ENCODE peak calls at places on chromosomes 5 and 9, in six cellular contexts. One of them, this sample, is unnamed.

GRCh38 chr5:71719092-71719964 is at the start of gene CARTPT:
- DNase-seq in dorsolateral prefrontal cortex: no peak
- DNase-seq in A549: no peak
- DNase-seq in Calu3: no peak
- DNase-seq in neural progenitor cell: peak
- DNase-seq in esophagus squamous epithelium: no peak
- DNase-seq in this sample: peak

GRCh38 chr9:130243015-130243881 is 22.3 kb upstream of the HMCN2 start:
- DNase-seq in dorsolateral prefrontal cortex: peak
- DNase-seq in A549: peak
- DNase-seq in Calu3: peak
- DNase-seq in neural progenitor cell: peak
- DNase-seq in esophagus squamous epithelium: no peak
- DNase-seq in this sample: peak

GRCh38 chr9:2469681-2470141 is 151.9 kb upstream of the VLDLR start:
- DNase-seq in dorsolateral prefrontal cortex: no peak
- DNase-seq in A549: peak
- DNase-seq in Calu3: peak
- DNase-seq in neural progenitor cell: peak
- DNase-seq in esophagus squamous epithelium: no peak
- DNase-seq in this sample: peak

GRCh38 chr9:84953252-84953773 is 283.8 kb downstream of the NTRK2 start:
- DNase-seq in dorsolateral prefrontal cortex: no peak
- DNase-seq in A549: no peak
- DNase-seq in Calu3: no peak
- DNase-seq in neural progenitor cell: no peak
- DNase-seq in esophagus squamous epithelium: no peak
- DNase-seq in this sample: no peak

GRCh38 chr9:108219664-108220063 is 636.1 kb downstream of the ACTL7B start:
- DNase-seq in dorsolateral prefrontal cortex: no peak
- DNase-seq in A549: no peak
- DNase-seq in Calu3: no peak
- DNase-seq in neural progenitor cell: no peak
- DNase-seq in esophagus squamous epithelium: no peak
- DNase-seq in this sample: no peak

GRCh38 chr9:80158150-80158549 is 586.4 kb downstream of the TLE4 start:
- DNase-seq in dorsolateral prefrontal cortex: no peak
- DNase-seq in A549: no peak
- DNase-seq in Calu3: no peak
- DNase-seq in neural progenitor cell: peak
- DNase-seq in esophagus squamous epithelium: no peak
- DNase-seq in this sample: no peak

GRCh38 chr5:61234019-61234418 is 71.8 kb upstream of the SMIM15 start:
- DNase-seq in dorsolateral prefrontal cortex: no peak
- DNase-seq in A549: no peak
- DNase-seq in Calu3: no peak
- DNase-seq in neural progenitor cell: no peak
- DNase-seq in esophagus squamous epithelium: no peak
- DNase-seq in this sample: no peak

GRCh38 chr9:134356496-134357470 is 30.5 kb downstream of the RXRA start:
- DNase-seq in dorsolateral prefrontal cortex: no peak
- DNase-seq in A549: no peak
- DNase-seq in Calu3: peak
- DNase-seq in neural progenitor cell: no peak
- DNase-seq in esophagus squamous epithelium: no peak
- DNase-seq in this sample: no peak

GRCh38 chr5:178208540-178209227 is 4.4 kb downstream of the HNRNPAB start:
- DNase-seq in dorsolateral prefrontal cortex: no peak
- DNase-seq in A549: no peak
- DNase-seq in Calu3: no peak
- DNase-seq in neural progenitor cell: no peak
- DNase-seq in esophagus squamous epithelium: no peak
- DNase-seq in this sample: no peak

GRCh38 chr5:93151896-93152295 is 429.1 kb downstream of the NR2F1-AS1 start:
- DNase-seq in dorsolateral prefrontal cortex: no peak
- DNase-seq in A549: no peak
- DNase-seq in Calu3: no peak
- DNase-seq in neural progenitor cell: no peak
- DNase-seq in esophagus squamous epithelium: no peak
- DNase-seq in this sample: no peak

GRCh38 chr5:72817076-72817476 is 615 bp downstream of the TNPO1 start:
- DNase-seq in dorsolateral prefrontal cortex: peak
- DNase-seq in A549: peak
- DNase-seq in Calu3: peak
- DNase-seq in neural progenitor cell: no peak
- DNase-seq in esophagus squamous epithelium: no peak
- DNase-seq in this sample: peak

GRCh38 chr9:80560976-80561375 is 989.2 kb downstream of the TLE4 start:
- DNase-seq in dorsolateral prefrontal cortex: no peak
- DNase-seq in A549: no peak
- DNase-seq in Calu3: no peak
- DNase-seq in neural progenitor cell: no peak
- DNase-seq in esophagus squamous epithelium: no peak
- DNase-seq in this sample: no peak

GRCh38 chr9:131255731-131256197 is 20.5 kb downstream of the FAM78A start:
- DNase-seq in dorsolateral prefrontal cortex: no peak
- DNase-seq in A549: no peak
- DNase-seq in Calu3: no peak
- DNase-seq in neural progenitor cell: no peak
- DNase-seq in esophagus squamous epithelium: no peak
- DNase-seq in this sample: no peak

GRCh38 chr9:95494416-95495371 is 22.1 kb downstream of the PTCH1 start:
- DNase-seq in dorsolateral prefrontal cortex: no peak
- DNase-seq in A549: no peak
- DNase-seq in Calu3: no peak
- DNase-seq in neural progenitor cell: peak
- DNase-seq in esophagus squamous epithelium: no peak
- DNase-seq in this sample: peak

GRCh38 chr9:79165006-79165405 is 406.8 kb upstream of the TLE4 start:
- DNase-seq in dorsolateral prefrontal cortex: no peak
- DNase-seq in A549: no peak
- DNase-seq in Calu3: no peak
- DNase-seq in neural progenitor cell: no peak
- DNase-seq in esophagus squamous epithelium: no peak
- DNase-seq in this sample: no peak

GRCh38 chr5:33608476-33609026 is 167.8 kb downstream of the TARS1 start:
- DNase-seq in dorsolateral prefrontal cortex: no peak
- DNase-seq in A549: no peak
- DNase-seq in Calu3: no peak
- DNase-seq in neural progenitor cell: peak
- DNase-seq in esophagus squamous epithelium: no peak
- DNase-seq in this sample: no peak

GRCh38 chr5:173065155-173065554 is 9.0 kb downstream of the CREBRF start:
- DNase-seq in dorsolateral prefrontal cortex: no peak
- DNase-seq in A549: no peak
- DNase-seq in Calu3: no peak
- DNase-seq in neural progenitor cell: no peak
- DNase-seq in esophagus squamous epithelium: no peak
- DNase-seq in this sample: no peak

GRCh38 chr9:123611228-123611627 is 255.2 kb downstream of the CRB2 start:
- DNase-seq in dorsolateral prefrontal cortex: no peak
- DNase-seq in A549: no peak
- DNase-seq in Calu3: no peak
- DNase-seq in neural progenitor cell: no peak
- DNase-seq in esophagus squamous epithelium: no peak
- DNase-seq in this sample: no peak

GRCh38 chr5:6221141-6221626 is 157.2 kb downstream of the MED10 start:
- DNase-seq in dorsolateral prefrontal cortex: no peak
- DNase-seq in A549: no peak
- DNase-seq in Calu3: no peak
- DNase-seq in neural progenitor cell: no peak
- DNase-seq in esophagus squamous epithelium: no peak
- DNase-seq in this sample: no peak

GRCh38 chr5:136242136-136242535 is 49.2 kb upstream of the SMIM32 start:
- DNase-seq in dorsolateral prefrontal cortex: no peak
- DNase-seq in A549: no peak
- DNase-seq in Calu3: no peak
- DNase-seq in neural progenitor cell: no peak
- DNase-seq in esophagus squamous epithelium: no peak
- DNase-seq in this sample: no peak

GRCh38 chr5:125109293-125109692 is 362.9 kb upstream of the ZNF608 start:
- DNase-seq in dorsolateral prefrontal cortex: no peak
- DNase-seq in A549: no peak
- DNase-seq in Calu3: no peak
- DNase-seq in neural progenitor cell: no peak
- DNase-seq in esophagus squamous epithelium: no peak
- DNase-seq in this sample: no peak

GRCh38 chr5:126594077-126594476 is 942 bp downstream of the ALDH7A1 start:
- DNase-seq in dorsolateral prefrontal cortex: no peak
- DNase-seq in A549: no peak
- DNase-seq in Calu3: no peak
- DNase-seq in neural progenitor cell: peak
- DNase-seq in esophagus squamous epithelium: no peak
- DNase-seq in this sample: no peak

GRCh38 chr9:98171176-98171925 is 21.1 kb downstream of the CORO2A start:
- DNase-seq in dorsolateral prefrontal cortex: no peak
- DNase-seq in A549: no peak
- DNase-seq in Calu3: no peak
- DNase-seq in neural progenitor cell: no peak
- DNase-seq in esophagus squamous epithelium: no peak
- DNase-seq in this sample: peak

GRCh38 chr9:120376101-120376500 is 203.9 kb downstream of the CDK5RAP2 start:
- DNase-seq in dorsolateral prefrontal cortex: no peak
- DNase-seq in A549: no peak
- DNase-seq in Calu3: no peak
- DNase-seq in neural progenitor cell: no peak
- DNase-seq in esophagus squamous epithelium: no peak
- DNase-seq in this sample: no peak

GRCh38 chr5:114192108-114192507 is 169.8 kb upstream of the KCNN2 start:
- DNase-seq in dorsolateral prefrontal cortex: no peak
- DNase-seq in A549: no peak
- DNase-seq in Calu3: no peak
- DNase-seq in neural progenitor cell: no peak
- DNase-seq in esophagus squamous epithelium: no peak
- DNase-seq in this sample: no peak

GRCh38 chr5:133267601-133268000 is 215.8 kb downstream of the HSPA4 start:
- DNase-seq in dorsolateral prefrontal cortex: no peak
- DNase-seq in A549: no peak
- DNase-seq in Calu3: no peak
- DNase-seq in neural progenitor cell: no peak
- DNase-seq in esophagus squamous epithelium: no peak
- DNase-seq in this sample: no peak

GRCh38 chr5:92525131-92525530 is 1055.9 kb downstream of the NR2F1-AS1 start:
- DNase-seq in dorsolateral prefrontal cortex: no peak
- DNase-seq in A549: no peak
- DNase-seq in Calu3: no peak
- DNase-seq in neural progenitor cell: no peak
- DNase-seq in esophagus squamous epithelium: no peak
- DNase-seq in this sample: no peak

GRCh38 chr9:137221477-137222111 is 446 bp downstream of the RNF208 start:
- DNase-seq in dorsolateral prefrontal cortex: no peak
- DNase-seq in A549: no peak
- DNase-seq in Calu3: no peak
- DNase-seq in neural progenitor cell: peak
- DNase-seq in esophagus squamous epithelium: no peak
- DNase-seq in this sample: peak

GRCh38 chr9:126236273-126236672 is 90.4 kb upstream of the MVB12B start:
- DNase-seq in dorsolateral prefrontal cortex: no peak
- DNase-seq in A549: no peak
- DNase-seq in Calu3: no peak
- DNase-seq in neural progenitor cell: no peak
- DNase-seq in esophagus squamous epithelium: no peak
- DNase-seq in this sample: no peak

GRCh38 chr9:114538241-114538640 is 33.0 kb upstream of the WHRN start:
- DNase-seq in dorsolateral prefrontal cortex: no peak
- DNase-seq in A549: peak
- DNase-seq in Calu3: peak
- DNase-seq in neural progenitor cell: peak
- DNase-seq in esophagus squamous epithelium: no peak
- DNase-seq in this sample: no peak
- TF ChIP-seq CTCF in dorsolateral prefrontal cortex: no peak
- TF ChIP-seq CTCF in A549: peak
- TF ChIP-seq CTCF in Calu3: no peak
- TF ChIP-seq CTCF in neural progenitor cell: no peak
- TF ChIP-seq CTCF in esophagus squamous epithelium: no peak
- TF ChIP-seq CTCF in this sample: no peak

GRCh38 chr5:10827571-10827970 is 66.5 kb upstream of the DAP start:
- DNase-seq in dorsolateral prefrontal cortex: no peak
- DNase-seq in A549: no peak
- DNase-seq in Calu3: no peak
- DNase-seq in neural progenitor cell: no peak
- DNase-seq in esophagus squamous epithelium: no peak
- DNase-seq in this sample: no peak
- TF ChIP-seq CTCF in dorsolateral prefrontal cortex: no peak
- TF ChIP-seq CTCF in A549: no peak
- TF ChIP-seq CTCF in Calu3: no peak
- TF ChIP-seq CTCF in neural progenitor cell: no peak
- TF ChIP-seq CTCF in esophagus squamous epithelium: no peak
- TF ChIP-seq CTCF in this sample: no peak

GRCh38 chr9:93994132-93994531 is 39.0 kb upstream of the BARX1 start:
- DNase-seq in dorsolateral prefrontal cortex: no peak
- DNase-seq in A549: no peak
- DNase-seq in Calu3: no peak
- DNase-seq in neural progenitor cell: no peak
- DNase-seq in esophagus squamous epithelium: no peak
- DNase-seq in this sample: no peak
- TF ChIP-seq CTCF in dorsolateral prefrontal cortex: no peak
- TF ChIP-seq CTCF in A549: no peak
- TF ChIP-seq CTCF in Calu3: no peak
- TF ChIP-seq CTCF in neural progenitor cell: no peak
- TF ChIP-seq CTCF in esophagus squamous epithelium: no peak
- TF ChIP-seq CTCF in this sample: no peak

GRCh38 chr9:7097785-7098420 is 340.1 kb downstream of the KDM4C start:
- DNase-seq in dorsolateral prefrontal cortex: no peak
- DNase-seq in A549: no peak
- DNase-seq in Calu3: no peak
- DNase-seq in neural progenitor cell: no peak
- DNase-seq in esophagus squamous epithelium: no peak
- DNase-seq in this sample: no peak
- TF ChIP-seq CTCF in dorsolateral prefrontal cortex: no peak
- TF ChIP-seq CTCF in A549: no peak
- TF ChIP-seq CTCF in Calu3: no peak
- TF ChIP-seq CTCF in neural progenitor cell: no peak
- TF ChIP-seq CTCF in esophagus squamous epithelium: no peak
- TF ChIP-seq CTCF in this sample: no peak

GRCh38 chr5:74766887-74767578 is at the start of the genes GFM2 and NSA2:
- DNase-seq in dorsolateral prefrontal cortex: peak
- DNase-seq in A549: peak
- DNase-seq in Calu3: peak
- DNase-seq in neural progenitor cell: peak
- DNase-seq in esophagus squamous epithelium: peak
- DNase-seq in this sample: peak
- TF ChIP-seq CTCF in dorsolateral prefrontal cortex: no peak
- TF ChIP-seq CTCF in A549: no peak
- TF ChIP-seq CTCF in Calu3: no peak
- TF ChIP-seq CTCF in neural progenitor cell: no peak
- TF ChIP-seq CTCF in esophagus squamous epithelium: peak
- TF ChIP-seq CTCF in this sample: no peak